ENCODE peak calls at places on chromosome 14, in four cellular contexts. A is GM12891, W is GM12878, O is K562. T is an unnamed sample.
A peak's percentile ranks its signal among the peaks of the same experiment; 100 is the strongest.

GRCh38 chr14:73776194-73776537 is 62.0 kb upstream of the PNMA1 start:
- DNase-seq in A (no peak), W (no peak), O (no peak), T (no peak)

GRCh38 chr14:85316701-85317100 is 213.2 kb upstream of the FLRT2 start:
- DNase-seq in A (no peak), W (no peak), O (no peak), T (no peak)

GRCh38 chr14:20435454-20436362 is at the start of gene KLHL33:
- DNase-seq in A (no peak), W (no peak), O (no peak), T (no peak)

GRCh38 chr14:22405201-22405600 is 183.8 kb downstream of the DAD1 start:
- DNase-seq in A (no peak), W (no peak), O (no peak), T (no peak)

GRCh38 chr14:96706893-96707292 is 90.3 kb upstream of the VRK1 start:
- DNase-seq in A (no peak), W (no peak), O (no peak), T (no peak)

GRCh38 chr14:64715628-64716412 is 11.6 kb downstream of the PLEKHG3 start:
- DNase-seq in A (no peak), W (no peak), O (no peak), T (no peak)

GRCh38 chr14:54438703-54439102 is 2.5 kb downstream of the CNIH1 start:
- DNase-seq in A (no peak), W (no peak), O (peak; percentile 5), T (no peak)

GRCh38 chr14:67940894-67941455 is 121.4 kb downstream of the RAD51B start:
- DNase-seq in A (no peak), W (no peak), O (no peak), T (no peak)

GRCh38 chr14:75643985-75644384 is 16.7 kb downstream of the ERG28 start:
- DNase-seq in A (no peak), W (no peak), O (no peak), T (no peak)

GRCh38 chr14:64806202-64806861 is 73.4 kb downstream of the SPTB start:
- DNase-seq in A (no peak), W (no peak), O (no peak), T (no peak)

GRCh38 chr14:54901380-54902142 is 1.1 kb downstream of the GCH1 start:
- DNase-seq in A (no peak), W (no peak), O (no peak), T (no peak)

GRCh38 chr14:92108345-92109254 is 2.2 kb upstream of the ATXN3 start:
- DNase-seq in A (peak; percentile 13), W (no peak), O (peak; percentile 80), T (no peak)

GRCh38 chr14:86935241-86935640 is 1057.7 kb downstream of the GALC start:
- DNase-seq in A (no peak), W (no peak), O (no peak), T (no peak)

GRCh38 chr14:63209160-63209559 is 4.9 kb downstream of the RHOJ start:
- DNase-seq in A (no peak), W (no peak), O (no peak), T (no peak)

GRCh38 chr14:101964297-101965144 is at the start of gene DYNC1H1:
- DNase-seq in A (peak; percentile 82), W (peak; percentile 27), O (peak; percentile 93), T (peak; percentile 83)

GRCh38 chr14:66403183-66403582 is 83.0 kb upstream of the CCDC196 start:
- DNase-seq in A (no peak), W (no peak), O (peak; percentile 0), T (peak; percentile 1)

GRCh38 chr14:74979442-74980397 is 23.0 kb upstream of the EIF2B2 start:
- DNase-seq in A (no peak), W (no peak), O (no peak), T (no peak)

GRCh38 chr14:69945905-69946304 is 66.7 kb downstream of the SMOC1 start:
- DNase-seq in A (no peak), W (no peak), O (no peak), T (no peak)

GRCh38 chr14:20627337-20628032 is 14.0 kb downstream of the OR6S1 start:
- DNase-seq in A (no peak), W (no peak), O (no peak), T (no peak)

GRCh38 chr14:98210045-98210678 is 1061.8 kb downstream of the BCL11B start:
- DNase-seq in A (no peak), W (no peak), O (no peak), T (no peak)

GRCh38 chr14:104797112-104798044 is 1.8 kb upstream of the AKT1 start:
- DNase-seq in A (no peak), W (no peak), O (peak; percentile 73), T (no peak)
- TF ChIP-seq SPI1 in A (no peak), W (no peak), O (no peak), T (no peak)

GRCh38 chr14:35419429-35419841 is 14.9 kb upstream of the NFKBIA start:
- DNase-seq in A (no peak), W (no peak), O (no peak), T (no peak)
- TF ChIP-seq POLR2AphosphoS5 in A (no peak), W (no peak), O (no peak), T (no peak)

GRCh38 chr14:99612737-99613330 is 8.8 kb upstream of the CCDC85C start:
- DNase-seq in A (no peak), W (no peak), O (no peak), T (no peak)
- TF ChIP-seq SPI1 in A (no peak), W (no peak), O (no peak), T (no peak)

DNA sequence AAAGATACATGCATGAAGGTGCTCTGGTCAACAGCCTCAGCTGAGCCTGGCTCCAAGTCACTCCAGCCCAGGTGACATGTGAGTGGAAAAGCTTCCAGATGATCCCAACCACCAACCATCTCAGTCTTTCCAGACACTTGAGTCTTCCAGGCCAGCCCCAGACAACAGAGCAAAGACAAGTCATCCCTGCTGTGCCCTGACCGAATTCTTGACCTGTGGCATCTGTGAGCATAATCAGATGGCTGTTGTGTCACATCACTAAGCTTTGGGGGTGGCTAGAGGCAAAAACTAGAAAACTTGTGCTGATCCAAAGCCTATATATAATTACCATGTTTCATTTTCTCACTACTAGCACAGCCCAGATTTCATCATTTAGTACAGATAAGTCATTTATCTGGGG is 50.8 kb upstream of the ISM2 start:
- DNase-seq in A (no peak), W (no peak), O (no peak), T (no peak)
- TF ChIP-seq POLR2AphosphoS5 in A (no peak), W (no peak), O (no peak), T (no peak)

GRCh38 chr14:36657409-36658090 is 4.1 kb upstream of the PAX9 start:
- DNase-seq in A (no peak), W (no peak), O (no peak), T (no peak)
- TF ChIP-seq SPI1 in A (no peak), W (no peak), O (no peak), T (no peak)

DNA sequence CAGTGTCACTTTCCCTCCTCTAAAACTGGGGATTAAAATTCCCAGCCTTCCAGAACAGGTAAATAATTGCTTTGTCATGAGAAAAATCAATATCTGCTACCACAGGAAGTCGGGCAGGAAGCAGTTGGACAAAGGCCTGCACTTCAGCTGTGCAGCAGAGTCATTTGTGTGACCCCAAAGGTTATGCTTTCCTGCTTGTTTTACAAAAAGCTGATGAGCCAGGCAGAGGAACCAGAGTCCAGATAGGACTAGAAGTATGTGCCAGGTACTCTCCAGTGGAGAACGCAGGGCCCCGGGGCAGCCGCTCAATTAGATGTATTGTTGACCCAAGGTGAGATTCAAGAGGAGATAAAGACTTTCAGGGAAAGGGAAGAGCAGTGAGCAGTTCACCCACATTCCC is 117.1 kb upstream of the FRMD6 start:
- DNase-seq in A (no peak), W (no peak), O (no peak), T (no peak)
- TF ChIP-seq POLR2AphosphoS5 in A (no peak), W (no peak), O (no peak), T (no peak)

GRCh38 chr14:61625171-61625570 is 70.1 kb upstream of the HIF1A start:
- DNase-seq in A (no peak), W (no peak), O (no peak), T (no peak)
- TF ChIP-seq SPI1 in A (no peak), W (no peak), O (no peak), T (no peak)

DNA sequence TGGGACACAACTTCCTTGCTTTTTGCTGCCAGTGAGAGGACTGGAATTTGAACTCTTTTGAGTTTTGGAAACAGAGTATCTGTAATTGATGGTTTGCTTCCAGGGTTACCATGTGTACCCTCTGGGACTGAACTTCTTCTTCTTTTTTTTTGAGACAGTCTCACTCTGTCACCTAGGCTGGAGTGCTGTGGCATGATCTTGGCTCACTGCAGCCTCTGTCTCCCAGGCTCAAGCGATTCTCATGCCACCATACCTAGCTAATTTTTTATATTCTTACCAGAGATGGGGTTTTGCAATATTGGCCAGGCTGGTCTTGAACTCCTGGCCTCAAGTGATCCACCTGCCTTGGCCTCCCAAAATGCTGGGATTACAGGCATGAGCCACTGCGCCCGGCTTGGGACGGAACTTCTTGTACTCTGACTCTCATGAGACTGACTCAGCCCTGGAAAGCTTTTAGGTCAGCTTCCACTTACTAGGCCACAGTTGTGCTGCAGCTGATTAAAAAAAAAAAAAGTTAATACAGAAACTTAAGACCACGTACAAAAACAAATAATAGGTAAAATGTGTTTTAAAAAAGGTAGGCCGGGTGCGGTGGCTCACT is 15.8 kb downstream of the SEL1L start:
- DNase-seq in A (no peak), W (no peak), O (no peak), T (no peak)
- TF ChIP-seq POLR2AphosphoS5 in A (no peak), W (no peak), O (no peak), T (no peak)